ENCODE peak calls at places on chromosomes 7 and 10, in eight cellular contexts. U is aorta; X is DND-41; A is HCT116; N is right lobe of liver; M is right atrium auricular region; Z is CD4-positive, alpha-beta T cell; O is brain microvascular endothelial cell. W is an unnamed sample.

GRCh38 chr10:113019096-113019495 is 69.0 kb downstream of the TCF7L2 start:
- DNase-seq in O (no peak), M (no peak), A (no peak), N (no peak), U (no peak), Z (no peak), X (no peak), W (no peak)

GRCh38 chr7:47931788-47932425 is 16.4 kb downstream of the PKD1L1 start:
- DNase-seq in X (no peak), A (no peak), O (peak), M (no peak), U (no peak), N (no peak), Z (no peak), W (no peak)

GRCh38 chr7:132654150-132654549 is 77.9 kb upstream of the PLXNA4 start:
- DNase-seq in Z (no peak), N (no peak), M (no peak), A (peak), U (no peak), X (peak), O (no peak), W (no peak)

GRCh38 chr10:45407542-45407941 is 33.5 kb downstream of the ALOX5 start:
- DNase-seq in N (no peak), Z (no peak), X (no peak), O (no peak), U (no peak), M (no peak), A (no peak), W (no peak)

GRCh38 chr7:136009488-136010079 is 32.4 kb upstream of the MTPN start:
- DNase-seq in U (no peak), M (no peak), Z (no peak), X (no peak), A (peak), O (peak), N (no peak), W (no peak)

GRCh38 chr10:16491933-16492332 is 29.7 kb downstream of the C1QL3 start:
- DNase-seq in N (no peak), X (no peak), O (no peak), A (no peak), Z (no peak), M (no peak), U (no peak), W (no peak)

GRCh38 chr7:85828654-85829053 is 641.8 kb upstream of the SEMA3D start:
- DNase-seq in X (no peak), N (no peak), A (no peak), U (no peak), Z (no peak), M (no peak), O (no peak), W (no peak)

GRCh38 chr10:130848855-130849254 is 462.7 kb downstream of the TCERG1L start:
- DNase-seq in A (no peak), M (no peak), U (no peak), X (no peak), N (no peak), O (no peak), Z (no peak), W (no peak)

DNA sequence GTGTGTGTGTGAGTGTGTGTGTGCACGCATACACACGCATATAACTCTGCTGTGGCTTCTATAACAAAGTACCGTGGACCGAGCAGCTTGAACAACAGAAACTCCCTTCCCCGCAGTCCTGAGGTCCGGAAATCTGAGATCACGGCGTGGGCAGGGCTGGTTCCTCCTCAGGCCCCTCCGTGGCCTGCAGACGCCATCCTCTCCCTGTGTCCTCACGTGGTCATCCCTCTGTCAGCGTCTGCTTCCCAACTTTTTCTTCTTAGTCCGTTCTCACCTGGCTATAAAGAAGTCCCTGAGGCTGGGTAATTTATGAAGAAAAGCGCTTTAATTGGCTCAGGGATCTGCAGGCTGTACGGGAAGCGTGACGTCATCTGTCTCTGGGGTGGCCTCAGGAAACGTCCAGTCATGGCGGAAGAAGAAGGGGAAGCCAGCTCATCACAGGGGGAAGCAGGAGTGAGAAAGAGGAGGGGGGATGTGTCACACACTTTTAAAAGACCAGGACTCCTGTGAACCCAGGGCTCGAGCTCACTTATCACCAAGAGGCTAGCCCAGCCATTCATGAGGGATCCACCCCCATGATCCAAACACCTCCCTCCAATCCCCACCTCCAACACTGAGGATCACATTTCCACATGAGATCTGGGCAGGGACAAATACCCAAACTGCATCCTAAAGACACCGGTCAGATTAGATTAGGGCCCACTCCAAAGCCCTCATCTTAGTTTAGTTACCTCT is 91.2 kb upstream of the INSIG1 start:
- DNase-seq in M (peak), N (peak), X (no peak), Z (peak), O (peak), U (peak), A (no peak), W (peak)
- H3K27ac ChIP-seq in M (peak), N (peak), X (peak), Z (no peak), O (peak), U (no peak), A (no peak), W (peak)

GRCh38 chr10:67045404-67045803 is 119.6 kb downstream of the LRRTM3 start:
- DNase-seq in N (no peak), X (no peak), O (no peak), M (no peak), Z (no peak), A (no peak), U (no peak), W (no peak)
- H3K27ac ChIP-seq in N (no peak), X (no peak), O (no peak), M (no peak), Z (no peak), A (no peak), U (no peak), W (no peak)

GRCh38 chr10:3924344-3924743 is 139.3 kb upstream of the KLF6 start:
- DNase-seq in X (no peak), U (no peak), N (no peak), O (peak), A (no peak), Z (no peak), M (no peak), W (no peak)
- H3K27ac ChIP-seq in X (no peak), U (no peak), N (no peak), O (peak), A (no peak), Z (no peak), M (no peak), W (no peak)

DNA sequence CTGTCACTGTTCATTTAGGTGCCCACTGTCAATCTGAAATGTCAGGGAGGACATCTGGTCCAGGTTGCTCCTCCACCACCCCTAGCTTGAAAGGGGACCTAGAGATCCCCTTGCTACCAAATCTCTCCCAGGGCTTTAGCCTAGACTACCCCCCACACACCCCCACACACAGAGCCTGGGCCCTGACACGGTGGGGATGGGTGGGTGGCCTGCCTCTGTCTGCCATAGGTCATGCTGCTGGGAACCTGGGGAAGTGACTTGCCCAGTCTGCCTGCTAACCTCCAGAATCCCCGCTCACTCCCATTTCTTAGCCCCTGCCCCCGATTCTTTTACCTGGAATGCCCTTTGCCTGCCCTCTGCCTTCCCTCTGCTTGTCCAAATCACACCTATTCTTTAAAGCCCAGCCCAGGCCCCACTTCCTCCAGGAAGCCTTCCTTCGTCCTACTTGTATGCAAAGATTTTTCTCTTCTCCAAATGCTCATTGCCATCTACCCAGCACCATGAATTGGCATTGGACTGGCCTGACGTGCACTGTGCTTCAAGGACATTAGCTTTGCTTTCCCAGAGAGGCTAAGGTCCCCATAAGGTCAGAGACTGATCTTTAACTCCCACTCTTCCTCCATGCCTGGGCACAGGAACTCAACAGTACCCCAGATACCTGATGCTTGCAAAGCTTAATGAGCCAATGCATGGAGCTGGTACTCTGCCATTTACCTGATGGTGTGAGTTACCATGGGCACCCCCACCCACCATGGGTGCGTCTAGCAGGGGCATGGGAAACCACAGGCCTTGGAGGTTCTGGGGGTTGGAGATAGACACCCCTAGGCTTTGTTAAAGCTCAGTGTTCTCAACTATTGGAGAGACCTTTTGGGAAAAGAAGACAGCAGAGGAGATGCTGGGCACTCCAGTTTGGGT is 1.9 kb upstream of the SMARCD3 start:
- DNase-seq in M (no peak), X (no peak), U (no peak), A (no peak), N (no peak), Z (no peak), O (no peak), W (no peak)
- H3K27ac ChIP-seq in M (peak), X (no peak), U (peak), A (peak), N (no peak), Z (no peak), O (no peak), W (peak)

DNA sequence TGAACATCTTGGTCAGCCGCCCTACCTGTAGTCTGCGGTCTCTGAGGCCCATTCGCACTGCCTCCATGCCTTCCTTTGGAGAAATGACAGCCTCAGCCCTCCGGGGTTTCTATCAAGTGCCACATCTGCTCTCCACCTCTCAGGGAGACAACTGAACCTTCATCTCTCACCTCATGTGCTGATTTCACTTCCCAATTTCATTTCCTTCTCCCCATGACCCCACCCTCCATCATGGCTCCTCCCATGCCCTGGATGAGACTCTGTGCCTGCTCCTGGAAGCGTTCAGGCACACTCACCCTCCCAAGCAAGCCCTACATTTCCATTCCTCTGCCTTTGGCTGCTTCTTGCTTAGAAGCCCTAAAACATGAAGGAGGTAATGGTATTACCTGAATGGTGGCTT is 7.8 kb upstream of the SCD start:
- DNase-seq in X (no peak), U (no peak), N (no peak), M (no peak), A (no peak), O (no peak), Z (no peak), W (no peak)
- H3K27ac ChIP-seq in X (no peak), U (no peak), N (no peak), M (no peak), A (no peak), O (no peak), Z (no peak), W (no peak)